ENCODE peak calls at places on chromosomes 5 and 9, in four cellular contexts. One of them, this sample, is unnamed.
A peak's percentile ranks its signal among the peaks of the same experiment; 100 is the strongest.

GRCh38 chr9:114914139-114914538 is 16.3 kb downstream of the TNFSF8 start:
- DNase-seq in astrocyte: no peak
- DNase-seq in fibroblast of lung: no peak
- DNase-seq in DND-41: no peak
- DNase-seq in this sample: no peak

GRCh38 chr5:72511371-72512178 is 4.4 kb upstream of the ZNF366 start:
- DNase-seq in fibroblast of lung: peak; percentile 90
- DNase-seq in astrocyte: peak; percentile 89
- DNase-seq in DND-41: no peak
- DNase-seq in this sample: no peak

GRCh38 chr9:132334364-132334763 is 20.4 kb downstream of the SETX start:
- DNase-seq in astrocyte: no peak
- DNase-seq in DND-41: no peak
- DNase-seq in fibroblast of lung: no peak
- DNase-seq in this sample: no peak

GRCh38 chr9:87516931-87517300 is 19.2 kb downstream of the DAPK1 start:
- DNase-seq in DND-41: no peak
- DNase-seq in fibroblast of lung: no peak
- DNase-seq in astrocyte: no peak
- DNase-seq in this sample: no peak

GRCh38 chr5:180052211-180052818 is 19.2 kb downstream of the RNF130 start:
- DNase-seq in fibroblast of lung: no peak
- DNase-seq in DND-41: no peak
- DNase-seq in astrocyte: no peak
- DNase-seq in this sample: no peak

GRCh38 chr5:36079200-36079761 is 12.6 kb upstream of the UGT3A2 start:
- DNase-seq in fibroblast of lung: peak; percentile 27
- DNase-seq in astrocyte: peak; percentile 23
- DNase-seq in DND-41: peak; percentile 60
- DNase-seq in this sample: no peak

GRCh38 chr9:84851935-84852585 is 182.5 kb downstream of the NTRK2 start:
- DNase-seq in astrocyte: peak; percentile 96
- DNase-seq in DND-41: no peak
- DNase-seq in fibroblast of lung: peak; percentile 97
- DNase-seq in this sample: no peak

GRCh38 chr9:75197521-75197920 is 109.2 kb downstream of the OSTF1 start:
- DNase-seq in astrocyte: peak; percentile 23
- DNase-seq in DND-41: no peak
- DNase-seq in fibroblast of lung: peak; percentile 21
- DNase-seq in this sample: no peak

GRCh38 chr5:142830241-142831018 is 60.3 kb downstream of the ARHGAP26 start:
- DNase-seq in DND-41: no peak
- DNase-seq in fibroblast of lung: peak; percentile 88
- DNase-seq in astrocyte: peak; percentile 84
- DNase-seq in this sample: no peak

GRCh38 chr9:589723-590122 is 251.8 kb upstream of the DMRT1 start:
- DNase-seq in fibroblast of lung: peak; percentile 83
- DNase-seq in astrocyte: peak; percentile 77
- DNase-seq in DND-41: no peak
- DNase-seq in this sample: peak; percentile 73

GRCh38 chr5:66863343-66864170 is 267.4 kb downstream of the MAST4 start:
- DNase-seq in astrocyte: peak; percentile 17
- DNase-seq in fibroblast of lung: peak; percentile 30
- DNase-seq in DND-41: no peak
- DNase-seq in this sample: no peak

GRCh38 chr5:167634432-167634831 is 657.0 kb upstream of the WWC1 start:
- DNase-seq in fibroblast of lung: peak; percentile 92
- DNase-seq in astrocyte: peak; percentile 91
- DNase-seq in DND-41: no peak
- DNase-seq in this sample: no peak

GRCh38 chr5:71778678-71779276 is 59.7 kb downstream of the CARTPT start:
- DNase-seq in astrocyte: peak; percentile 16
- DNase-seq in DND-41: peak; percentile 23
- DNase-seq in fibroblast of lung: peak; percentile 36
- DNase-seq in this sample: no peak

GRCh38 chr9:14661421-14662059 is 31.7 kb downstream of the ZDHHC21 start:
- DNase-seq in DND-41: no peak
- DNase-seq in fibroblast of lung: peak; percentile 15
- DNase-seq in astrocyte: no peak
- DNase-seq in this sample: peak; percentile 76

GRCh38 chr5:39423331-39423751 is 1.4 kb downstream of the DAB2 start:
- DNase-seq in DND-41: no peak
- DNase-seq in astrocyte: peak; percentile 39
- DNase-seq in fibroblast of lung: peak; percentile 56
- DNase-seq in this sample: no peak

GRCh38 chr9:86187121-86187520 is 72.3 kb downstream of the C9orf153 start:
- DNase-seq in fibroblast of lung: no peak
- DNase-seq in astrocyte: no peak
- DNase-seq in DND-41: no peak
- DNase-seq in this sample: no peak

GRCh38 chr5:83827111-83827541 is 106.5 kb upstream of the HAPLN1 start:
- DNase-seq in DND-41: no peak
- DNase-seq in astrocyte: peak; percentile 66
- DNase-seq in fibroblast of lung: peak; percentile 66
- DNase-seq in this sample: no peak

GRCh38 chr5:472076-472655 is 29.2 kb downstream of the EXOC3 start:
- DNase-seq in DND-41: peak; percentile 20
- DNase-seq in astrocyte: peak; percentile 12
- DNase-seq in fibroblast of lung: peak; percentile 13
- DNase-seq in this sample: no peak

GRCh38 chr9:91571036-91571435 is 147.4 kb upstream of the NFIL3 start:
- DNase-seq in DND-41: no peak
- DNase-seq in astrocyte: peak; percentile 33
- DNase-seq in fibroblast of lung: peak; percentile 51
- DNase-seq in this sample: no peak

GRCh38 chr9:93111371-93112115 is 15.5 kb downstream of the CARD19 start:
- DNase-seq in fibroblast of lung: peak; percentile 78
- DNase-seq in DND-41: no peak
- DNase-seq in astrocyte: peak; percentile 65
- DNase-seq in this sample: no peak

GRCh38 chr5:54610197-54610898 is 92.8 kb downstream of the SNX18 start:
- DNase-seq in astrocyte: peak; percentile 50
- DNase-seq in DND-41: peak; percentile 57
- DNase-seq in fibroblast of lung: peak; percentile 55
- DNase-seq in this sample: peak; percentile 22

GRCh38 chr9:97562542-97562941 is 61.1 kb downstream of the TMOD1 start:
- DNase-seq in DND-41: no peak
- DNase-seq in astrocyte: no peak
- DNase-seq in fibroblast of lung: no peak
- DNase-seq in this sample: no peak

GRCh38 chr9:114850871-114851270 is 45.0 kb upstream of the TNFSF15 start:
- DNase-seq in astrocyte: peak; percentile 29
- DNase-seq in fibroblast of lung: peak; percentile 48
- DNase-seq in DND-41: no peak
- DNase-seq in this sample: no peak

GRCh38 chr9:24765025-24765756 is 219.5 kb upstream of the IZUMO3 start:
- DNase-seq in DND-41: no peak
- DNase-seq in astrocyte: no peak
- DNase-seq in fibroblast of lung: no peak
- DNase-seq in this sample: no peak

GRCh38 chr9:75788006-75788634 is 102.4 kb upstream of the PCSK5 start:
- DNase-seq in fibroblast of lung: peak; percentile 27
- DNase-seq in DND-41: no peak
- DNase-seq in astrocyte: peak; percentile 16
- DNase-seq in this sample: no peak

GRCh38 chr5:51391175-51391574 is 7.9 kb downstream of the ISL1 start:
- DNase-seq in DND-41: no peak
- DNase-seq in astrocyte: no peak
- DNase-seq in fibroblast of lung: no peak
- DNase-seq in this sample: no peak

GRCh38 chr5:112724901-112725300 is 12.8 kb upstream of the APC start:
- DNase-seq in DND-41: no peak
- DNase-seq in astrocyte: no peak
- DNase-seq in fibroblast of lung: no peak
- DNase-seq in this sample: no peak

GRCh38 chr5:112734597-112734996 is 3.1 kb upstream of the APC start:
- DNase-seq in fibroblast of lung: no peak
- DNase-seq in astrocyte: no peak
- DNase-seq in DND-41: no peak
- DNase-seq in this sample: no peak

GRCh38 chr5:112733586-112733985 is 4.1 kb upstream of the APC start:
- DNase-seq in astrocyte: no peak
- DNase-seq in fibroblast of lung: no peak
- DNase-seq in DND-41: no peak
- DNase-seq in this sample: no peak

DNA sequence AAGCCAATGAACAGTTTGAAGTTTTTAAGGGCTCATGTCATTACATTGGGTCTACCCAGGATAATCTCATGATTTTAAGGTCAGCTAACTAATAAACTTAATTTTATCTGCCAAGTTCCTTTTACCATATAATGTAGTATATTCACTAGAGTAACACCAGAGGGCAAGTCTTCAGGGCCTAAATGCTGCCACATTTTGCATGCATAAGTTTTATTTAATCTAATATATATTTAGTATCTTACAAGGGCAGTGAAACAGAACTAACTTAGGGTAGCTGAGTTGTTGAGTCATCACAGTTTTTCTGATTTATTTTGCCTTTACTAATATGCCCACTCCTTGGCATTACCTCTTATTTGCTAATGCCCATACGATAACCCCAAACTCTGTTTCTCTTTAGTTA is 8.1 kb upstream of the APC start:
- DNase-seq in fibroblast of lung: no peak
- DNase-seq in astrocyte: no peak
- DNase-seq in DND-41: no peak
- DNase-seq in this sample: no peak
- TF ChIP-seq EZH2 in fibroblast of lung: no peak
- TF ChIP-seq EZH2 in astrocyte: no peak
- TF ChIP-seq EZH2 in DND-41: no peak
- TF ChIP-seq EZH2 in this sample: no peak

GRCh38 chr5:149448831-149449714 is 70.0 kb upstream of the IL17B start:
- DNase-seq in DND-41: no peak
- DNase-seq in astrocyte: no peak
- DNase-seq in fibroblast of lung: no peak
- DNase-seq in this sample: no peak
- H3K9ac ChIP-seq in DND-41: no peak overlapping the region
- H3K9ac ChIP-seq in astrocyte: no peak overlapping the region
- H3K9ac ChIP-seq in fibroblast of lung: peak overlapping the region; percentile 39
- H3K9ac ChIP-seq in this sample: no peak overlapping the region

GRCh38 chr5:176817864-176818377 is 7.6 kb downstream of the UNC5A start:
- DNase-seq in fibroblast of lung: no peak
- DNase-seq in astrocyte: no peak
- DNase-seq in DND-41: no peak
- DNase-seq in this sample: no peak
- TF ChIP-seq EZH2 in fibroblast of lung: peak; percentile 39
- TF ChIP-seq EZH2 in astrocyte: peak; percentile 94
- TF ChIP-seq EZH2 in DND-41: no peak
- TF ChIP-seq EZH2 in this sample: no peak

GRCh38 chr9:95030920-95031662 is 286.4 kb downstream of the FANCC start:
- DNase-seq in DND-41: no peak
- DNase-seq in fibroblast of lung: no peak
- DNase-seq in astrocyte: no peak
- DNase-seq in this sample: no peak
- H3K9ac ChIP-seq in DND-41: no peak overlapping the region
- H3K9ac ChIP-seq in fibroblast of lung: no peak overlapping the region
- H3K9ac ChIP-seq in astrocyte: peak overlapping the region; percentile 2
- H3K9ac ChIP-seq in this sample: no peak overlapping the region

GRCh38 chr5:132747693-132748440 is 641 bp downstream of the CCNI2 start:
- DNase-seq in astrocyte: no peak
- DNase-seq in fibroblast of lung: no peak
- DNase-seq in DND-41: no peak
- DNase-seq in this sample: no peak
- TF ChIP-seq EZH2 in astrocyte: peak; percentile 90
- TF ChIP-seq EZH2 in fibroblast of lung: peak; percentile 76
- TF ChIP-seq EZH2 in DND-41: no peak
- TF ChIP-seq EZH2 in this sample: no peak

DNA sequence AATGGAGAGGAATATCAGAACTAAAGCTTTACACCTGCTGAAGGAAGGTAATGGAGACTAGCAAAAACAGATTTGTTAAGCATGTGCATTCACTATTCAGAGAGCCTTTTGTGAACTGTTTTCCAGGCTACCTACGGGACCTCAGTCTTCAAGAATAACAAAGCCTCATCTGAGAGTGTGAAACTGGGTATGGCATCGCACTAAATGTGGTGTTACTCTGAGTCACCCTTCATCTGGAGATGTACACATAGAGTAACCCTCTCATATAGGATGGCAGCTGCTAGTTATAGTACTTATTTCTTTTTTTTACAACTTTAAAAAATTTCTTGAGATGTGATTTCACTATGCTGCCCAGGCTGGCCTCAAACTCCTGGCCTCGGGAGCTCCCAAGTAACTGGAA is 306.8 kb downstream of the ZNF608 start:
- DNase-seq in fibroblast of lung: no peak
- DNase-seq in DND-41: no peak
- DNase-seq in astrocyte: no peak
- DNase-seq in this sample: no peak
- H3K9ac ChIP-seq in fibroblast of lung: no peak overlapping the region
- H3K9ac ChIP-seq in DND-41: no peak overlapping the region
- H3K9ac ChIP-seq in astrocyte: no peak overlapping the region
- H3K9ac ChIP-seq in this sample: no peak overlapping the region

DNA sequence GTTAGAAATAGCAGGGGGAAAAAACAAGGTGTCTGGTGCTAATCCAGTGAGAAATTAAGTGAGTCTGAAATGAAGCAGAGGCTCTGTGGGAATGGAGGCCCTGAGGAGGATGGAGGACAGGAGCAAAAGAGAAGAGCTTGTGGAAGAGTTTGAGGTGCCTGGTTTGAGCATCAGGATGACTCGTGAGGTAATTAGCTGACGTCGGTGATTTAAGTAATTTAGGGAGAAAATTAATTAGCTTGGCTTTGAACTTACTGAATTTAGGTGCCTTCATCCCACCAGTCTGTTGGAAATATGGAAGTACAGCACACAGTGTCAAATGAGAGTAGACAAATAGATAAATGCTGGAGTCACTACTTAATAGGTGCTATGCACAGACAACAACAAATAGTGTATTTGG is 103.0 kb upstream of the CDH6 start:
- DNase-seq in DND-41: no peak
- DNase-seq in fibroblast of lung: no peak
- DNase-seq in astrocyte: no peak
- DNase-seq in this sample: no peak
- TF ChIP-seq EZH2 in DND-41: no peak
- TF ChIP-seq EZH2 in fibroblast of lung: no peak
- TF ChIP-seq EZH2 in astrocyte: no peak
- TF ChIP-seq EZH2 in this sample: no peak

DNA sequence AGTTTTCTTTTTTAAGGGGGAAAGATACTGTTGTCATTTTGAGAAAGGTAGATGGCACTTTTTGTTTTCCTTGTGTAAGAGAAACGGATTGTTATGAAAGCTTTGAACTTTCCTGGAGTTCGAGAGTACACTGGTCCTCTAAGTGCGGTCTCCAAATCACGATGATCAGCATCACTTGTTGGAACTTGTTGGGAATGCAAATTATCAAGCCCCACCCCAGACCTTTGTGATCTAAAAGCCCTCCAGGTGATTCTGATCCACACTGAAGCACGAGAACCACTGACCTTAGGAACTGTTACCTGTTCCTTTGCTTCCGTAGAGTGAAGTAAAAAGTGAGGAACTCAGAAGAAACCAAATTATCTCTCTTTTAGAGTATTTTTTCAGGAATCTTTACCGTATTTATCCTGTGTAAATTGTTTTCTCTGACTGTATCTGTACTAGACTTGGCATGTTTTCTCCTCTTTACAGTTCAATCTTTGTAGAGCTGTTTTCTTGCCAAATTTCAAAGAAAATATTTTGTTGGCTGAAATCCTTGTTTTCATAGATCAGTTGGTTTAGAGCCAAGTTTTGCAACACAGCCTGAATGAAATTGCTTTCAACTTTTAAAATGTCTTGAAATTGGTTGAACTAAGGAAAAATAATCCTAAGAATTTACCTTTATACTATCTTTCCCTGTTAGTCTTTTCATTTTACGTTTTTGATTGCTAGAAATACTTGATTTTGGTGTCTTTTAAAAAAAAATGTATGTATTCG is 4.0 kb downstream of the MAT2B start:
- DNase-seq in astrocyte: peak; percentile 42
- DNase-seq in fibroblast of lung: peak; percentile 51
- DNase-seq in DND-41: no peak
- DNase-seq in this sample: no peak
- H3K9ac ChIP-seq in astrocyte: peak overlapping the region; percentile 59
- H3K9ac ChIP-seq in fibroblast of lung: no peak overlapping the region
- H3K9ac ChIP-seq in DND-41: no peak overlapping the region
- H3K9ac ChIP-seq in this sample: peak overlapping the region; percentile 24